ENCODE peak calls at places on chromosomes 1 and 21, in ten cellular contexts. V, G, C, N, J, U, Z, S, P and Q are unnamed samples.

GRCh38 chr21:35779690-35780570 is 280.4 kb downstream of the SETD4 start:
- DNase-seq in J (peak; percentile 38), U (peak; percentile 90), S (no peak), C (peak; percentile 90), V (peak; percentile 73), G (peak; percentile 66), N (no peak), Z (peak; percentile 56), P (no peak), Q (peak; percentile 75)

GRCh38 chr1:36658838-36659237 is 176.1 kb upstream of the CSF3R start:
- DNase-seq in G (no peak), Z (no peak), P (no peak), N (no peak), S (no peak), C (no peak), J (no peak), V (no peak), U (no peak), Q (no peak)

GRCh38 chr1:229058111-229058551 is 212.8 kb upstream of the RAB4A start:
- DNase-seq in P (no peak), Z (peak; percentile 44), N (no peak), V (peak; percentile 11), C (no peak), U (no peak), G (no peak), S (no peak), J (no peak), Q (no peak)

GRCh38 chr1:241639040-241639652 is 1.0 kb downstream of the CHML start:
- DNase-seq in P (no peak), V (peak; percentile 27), G (peak; percentile 35), S (no peak), J (no peak), U (peak; percentile 36), N (no peak), Z (no peak), C (no peak), Q (peak; percentile 32)

GRCh38 chr1:13661539-13661938 is 38.4 kb upstream of the PRDM2 start:
- DNase-seq in U (peak; percentile 37), G (no peak), C (peak; percentile 24), P (no peak), Z (no peak), V (no peak), J (no peak), N (no peak), S (peak; percentile 29), Q (peak; percentile 92)

GRCh38 chr1:88168126-88168525 is 515.9 kb upstream of the PKN2 start:
- DNase-seq in P (no peak), Z (no peak), V (no peak), J (no peak), C (no peak), G (no peak), U (no peak), N (no peak), S (no peak), Q (no peak)

GRCh38 chr1:167522246-167522645 is 3.9 kb upstream of the CD247 start:
- DNase-seq in G (no peak), P (no peak), V (no peak), U (peak; percentile 64), S (no peak), N (no peak), C (peak; percentile 54), J (no peak), Z (no peak), Q (no peak)

GRCh38 chr1:180248176-180248575 is 18.1 kb downstream of the LHX4 start:
- DNase-seq in Z (no peak), P (peak; percentile 51), S (no peak), C (no peak), J (no peak), N (no peak), G (no peak), U (no peak), V (no peak), Q (no peak)

GRCh38 chr1:88540255-88540654 is 143.8 kb upstream of the PKN2 start:
- DNase-seq in V (no peak), N (no peak), J (no peak), U (no peak), S (no peak), Z (no peak), P (no peak), G (no peak), C (no peak), Q (no peak)

DNA sequence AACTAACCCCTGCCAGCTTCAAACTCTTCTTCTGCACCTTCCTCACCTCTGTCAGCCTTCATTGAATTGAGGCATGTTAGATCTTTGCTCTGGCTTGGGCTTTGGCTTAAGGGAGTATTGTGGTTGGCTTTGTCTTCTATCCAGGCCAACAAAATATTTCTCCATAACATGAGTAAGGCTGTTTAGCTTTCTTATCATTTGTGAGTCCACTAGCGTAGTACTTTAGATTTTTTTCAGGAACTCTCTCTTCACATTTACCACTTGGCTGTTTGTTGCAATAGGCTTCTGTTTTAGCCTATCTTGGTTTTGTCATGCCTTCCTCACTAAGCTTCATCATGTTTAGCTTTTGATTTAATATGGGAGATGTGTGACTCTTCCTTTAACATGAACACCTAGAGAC is 417.5 kb downstream of the NCAM2 start:
- DNase-seq in C (peak; percentile 48), V (no peak), G (no peak), P (no peak), N (no peak), S (no peak), Z (no peak), U (peak; percentile 56), J (no peak), Q (no peak)
- H3K9me3 ChIP-seq in C (no peaks in the 10 kb centered on the region), V (peaks cover 16% of the 10 kb centered on the region), G (no peaks in the 10 kb centered on the region), P (no peaks in the 10 kb centered on the region), N (no peaks in the 10 kb centered on the region), S (no peaks in the 10 kb centered on the region), Z (no peaks in the 10 kb centered on the region), U (no peaks in the 10 kb centered on the region), J (no peaks in the 10 kb centered on the region), Q (no peaks in the 10 kb centered on the region)

GRCh38 chr1:161305872-161306519 is 3.8 kb downstream of the MPZ start:
- DNase-seq in V (peak; percentile 42), C (peak; percentile 29), Z (peak; percentile 93), N (peak; percentile 84), S (peak; percentile 91), U (peak; percentile 47), P (peak; percentile 95), G (peak; percentile 37), J (no peak), Q (peak; percentile 67)
- H3K9me3 ChIP-seq in V (no peaks in the 10 kb centered on the region), C (no peaks in the 10 kb centered on the region), Z (no peaks in the 10 kb centered on the region), N (no peaks in the 10 kb centered on the region), S (no peaks in the 10 kb centered on the region), U (no peaks in the 10 kb centered on the region), P (no peaks in the 10 kb centered on the region), G (no peaks in the 10 kb centered on the region), J (no peaks in the 10 kb centered on the region), Q (no peaks in the 10 kb centered on the region)

GRCh38 chr1:248618119-248618518 is 16.8 kb downstream of the OR2T11 start:
- DNase-seq in J (no peak), P (no peak), G (no peak), V (no peak), N (no peak), Z (no peak), C (no peak), U (no peak), S (no peak), Q (no peak)
- H3K9me3 ChIP-seq in J (no peaks in the 10 kb centered on the region), P (no peaks in the 10 kb centered on the region), G (no peaks in the 10 kb centered on the region), V (no peaks in the 10 kb centered on the region), N (no peaks in the 10 kb centered on the region), Z (no peaks in the 10 kb centered on the region), C (no peaks in the 10 kb centered on the region), U (no peaks in the 10 kb centered on the region), S (no peaks in the 10 kb centered on the region), Q (no peaks in the 10 kb centered on the region)

DNA sequence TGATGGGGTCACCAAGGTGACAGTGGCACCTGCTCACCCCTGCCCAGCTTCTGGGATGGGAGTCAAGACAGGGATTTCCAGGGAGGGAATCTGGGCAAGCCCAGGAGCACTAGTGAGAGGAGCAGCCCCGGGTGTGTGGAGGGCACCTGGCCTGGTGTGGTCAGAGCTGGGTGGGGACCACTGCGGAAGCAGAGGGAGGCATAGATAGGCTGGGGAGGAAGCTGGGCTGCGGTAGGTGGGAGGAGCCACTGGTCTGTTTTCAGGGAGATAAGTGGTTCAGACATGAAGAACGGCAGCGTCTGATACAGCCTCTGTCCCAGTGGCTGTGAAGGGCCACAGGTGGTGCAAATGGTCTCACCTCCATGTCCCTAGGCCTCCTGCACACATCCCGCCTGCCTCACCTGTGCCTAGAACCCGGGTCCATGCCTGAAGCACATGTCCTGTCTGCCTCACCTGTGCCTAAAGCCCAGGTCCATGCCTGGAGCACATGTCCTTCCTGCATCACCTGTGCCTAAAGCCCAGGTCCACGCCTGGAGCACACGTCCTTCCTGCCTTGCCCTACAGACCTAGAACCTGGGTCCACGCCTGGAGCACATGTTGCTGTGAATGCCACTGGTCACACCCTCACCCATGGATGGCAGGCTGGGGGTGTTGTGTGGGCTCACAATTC is 325.9 kb upstream of the AJAP1 start:
- DNase-seq in G (no peak), N (no peak), S (no peak), C (no peak), P (no peak), U (no peak), Z (no peak), J (no peak), V (no peak), Q (no peak)
- H3K9me3 ChIP-seq in G (peaks cover 1% of the 10 kb centered on the region), N (no peaks in the 10 kb centered on the region), S (no peaks in the 10 kb centered on the region), C (no peaks in the 10 kb centered on the region), P (no peaks in the 10 kb centered on the region), U (no peaks in the 10 kb centered on the region), Z (no peaks in the 10 kb centered on the region), J (peaks cover 79% of the 10 kb centered on the region), V (peaks cover 28% of the 10 kb centered on the region), Q (no peaks in the 10 kb centered on the region)

GRCh38 chr1:40462956-40463590 is 12.8 kb downstream of the ZFP69B start:
- DNase-seq in P (no peak), S (no peak), U (peak; percentile 17), N (no peak), Z (no peak), C (peak; percentile 7), V (no peak), G (no peak), J (no peak), Q (peak; percentile 31)
- H3K9me3 ChIP-seq in P (peaks cover 81% of the 10 kb centered on the region), S (peaks cover 75% of the 10 kb centered on the region), U (peaks cover 3% of the 10 kb centered on the region), N (peaks cover 40% of the 10 kb centered on the region), Z (no peaks in the 10 kb centered on the region), C (peaks cover 74% of the 10 kb centered on the region), V (peaks cover 81% of the 10 kb centered on the region), G (peaks cover 99% of the 10 kb centered on the region), J (peaks cover 60% of the 10 kb centered on the region), Q (peaks cover 25% of the 10 kb centered on the region)

GRCh38 chr1:248375446-248375845 is at the start of gene OR2T6:
- DNase-seq in S (no peak), N (no peak), J (no peak), P (no peak), Z (no peak), C (no peak), V (no peak), U (no peak), G (no peak), Q (no peak)
- H3K9me3 ChIP-seq in S (peaks cover 3% of the 10 kb centered on the region), N (no peaks in the 10 kb centered on the region), J (peaks cover 19% of the 10 kb centered on the region), P (no peaks in the 10 kb centered on the region), Z (no peaks in the 10 kb centered on the region), C (peaks cover 3% of the 10 kb centered on the region), V (peaks cover 9% of the 10 kb centered on the region), U (no peaks in the 10 kb centered on the region), G (peaks cover 4% of the 10 kb centered on the region), Q (no peaks in the 10 kb centered on the region)

GRCh38 chr1:29500651-29501050 is 264.3 kb downstream of the PTPRU start:
- DNase-seq in P (no peak), C (no peak), N (no peak), U (no peak), Z (no peak), J (no peak), G (no peak), V (no peak), S (no peak), Q (no peak)
- H3K9me3 ChIP-seq in P (no peaks in the 10 kb centered on the region), C (no peaks in the 10 kb centered on the region), N (no peaks in the 10 kb centered on the region), U (no peaks in the 10 kb centered on the region), Z (no peaks in the 10 kb centered on the region), J (no peaks in the 10 kb centered on the region), G (peaks cover 10% of the 10 kb centered on the region), V (no peaks in the 10 kb centered on the region), S (no peaks in the 10 kb centered on the region), Q (no peaks in the 10 kb centered on the region)